ENCODE peak calls at places on chromosomes 6 and 20, in ten cellular contexts. S is NCI-H460; X is EL; B is spleen; H is HCT116; F is KBM-7; Z is stimulated activated CD4-positive, alpha-beta T cell treated with anti-CD3 and anti-CD28 coated beads, Interleukin-2, amount 100 ng/mL, for 48 hours; E is foreskin fibroblast; L is T-helper 9 cell; T is kidney glomerular epithelial cell. A is an unnamed sample.

GRCh38 chr6:158409451-158409850 is 97.2 kb downstream of the TULP4 start:
- DNase-seq in S (no peak), X (peak; percentile 30), B (no peak), H (no peak), F (peak; percentile 84), Z (no peak), E (peak; percentile 33), L (no peak), T (no peak), A (no peak)

GRCh38 chr6:12717356-12717755 is 789 bp downstream of the PHACTR1 start:
- DNase-seq in S (no peak), X (no peak), B (no peak), H (no peak), F (no peak), Z (no peak), E (no peak), L (no peak), T (no peak), A (no peak)

GRCh38 chr6:19837511-19838441 is 606 bp downstream of the ID4 start:
- DNase-seq in S (no peak), X (peak; percentile 34), B (no peak), H (no peak), F (no peak), Z (no peak), E (peak; percentile 27), L (no peak), T (no peak), A (peak; percentile 11)

GRCh38 chr20:40658509-40658908 is 30.5 kb downstream of the MAFB start:
- DNase-seq in S (no peak), X (no peak), B (no peak), H (no peak), F (no peak), Z (no peak), E (no peak), L (no peak), T (no peak), A (no peak)

GRCh38 chr20:51382111-51382985 is 160.2 kb downstream of the NFATC2 start:
- DNase-seq in S (no peak), X (no peak), B (peak; percentile 23), H (no peak), F (no peak), Z (no peak), E (no peak), L (no peak), T (no peak), A (no peak)

GRCh38 chr6:15517600-15517999 is 145.2 kb downstream of the DTNBP1 start:
- DNase-seq in S (no peak), X (no peak), B (no peak), H (no peak), F (no peak), Z (no peak), E (no peak), L (no peak), T (no peak), A (no peak)

GRCh38 chr20:8930691-8931090 is 138.2 kb upstream of the PLCB4 start:
- DNase-seq in S (no peak), X (peak; percentile 44), B (no peak), H (no peak), F (no peak), Z (no peak), E (peak; percentile 20), L (no peak), T (no peak), A (no peak)

GRCh38 chr20:55882922-55883321 is 122.4 kb downstream of the CBLN4 start:
- DNase-seq in S (no peak), X (no peak), B (no peak), H (no peak), F (no peak), Z (no peak), E (no peak), L (no peak), T (peak; percentile 3), A (no peak)

GRCh38 chr6:111603648-111604047 is 2.0 kb downstream of the TRAF3IP2 start:
- DNase-seq in S (no peak), X (peak; percentile 23), B (no peak), H (no peak), F (no peak), Z (no peak), E (no peak), L (no peak), T (no peak), A (no peak)

GRCh38 chr6:34247481-34248197 is 1.2 kb downstream of the SMIM29 start:
- DNase-seq in S (no peak), X (no peak), B (peak; percentile 83), H (no peak), F (no peak), Z (no peak), E (no peak), L (no peak), T (no peak), A (no peak)

GRCh38 chr6:149313070-149313469 is 4.4 kb upstream of the TAB2 start:
- DNase-seq in S (no peak), X (no peak), B (no peak), H (no peak), F (no peak), Z (no peak), E (no peak), L (no peak), T (no peak), A (no peak)

GRCh38 chr6:158663465-158664167 is 13.8 kb downstream of the SYTL3 start:
- DNase-seq in S (no peak), X (no peak), B (no peak), H (no peak), F (no peak), Z (no peak), E (no peak), L (no peak), T (no peak), A (no peak)

GRCh38 chr20:44809380-44810060 is 826 bp downstream of the RIMS4 start:
- DNase-seq in S (no peak), X (no peak), B (no peak), H (no peak), F (no peak), Z (no peak), E (no peak), L (no peak), T (no peak), A (no peak)

GRCh38 chr20:41004561-41005360 is 23.9 kb upstream of the TOP1 start:
- DNase-seq in S (no peak), X (peak; percentile 20), B (no peak), H (no peak), F (no peak), Z (no peak), E (peak; percentile 21), L (no peak), T (no peak), A (no peak)

GRCh38 chr20:9503530-9504251 is 10.7 kb upstream of the LAMP5 start:
- DNase-seq in S (no peak), X (peak; percentile 38), B (no peak), H (no peak), F (peak; percentile 7), Z (no peak), E (peak; percentile 42), L (no peak), T (peak; percentile 20), A (no peak)

GRCh38 chr6:53192590-53193232 is 44.1 kb upstream of the GCM1 start:
- DNase-seq in S (no peak), X (no peak), B (no peak), H (no peak), F (no peak), Z (no peak), E (no peak), L (no peak), T (no peak), A (no peak)

GRCh38 chr6:167298166-167298565 is 7.1 kb downstream of the UNC93A start:
- DNase-seq in S (no peak), X (no peak), B (no peak), H (no peak), F (no peak), Z (no peak), E (no peak), L (no peak), T (no peak), A (no peak)

GRCh38 chr6:43972915-43973304 is 154.3 kb downstream of the MRPL14 start:
- DNase-seq in S (no peak), X (peak; percentile 92), B (no peak), H (no peak), F (no peak), Z (no peak), E (peak; percentile 92), L (no peak), T (no peak), A (no peak)

GRCh38 chr6:99613398-99613704 is 6.7 kb downstream of the PRDM13 start:
- DNase-seq in S (no peak), X (peak; percentile 39), B (peak; percentile 88), H (no peak), F (no peak), Z (no peak), E (no peak), L (no peak), T (no peak), A (no peak)

GRCh38 chr6:169266746-169267629 is 13.3 kb upstream of the THBS2 start:
- DNase-seq in S (no peak), X (peak; percentile 48), B (no peak), H (no peak), F (no peak), Z (no peak), E (peak; percentile 67), L (no peak), T (no peak), A (no peak)

GRCh38 chr6:94548211-94548610 is 1029.1 kb upstream of the MANEA start:
- DNase-seq in S (no peak), X (no peak), B (no peak), H (no peak), F (no peak), Z (no peak), E (no peak), L (no peak), T (no peak), A (no peak)

GRCh38 chr6:34476048-34476328 is 10.1 kb downstream of the PACSIN1 start:
- DNase-seq in S (no peak), X (no peak), B (no peak), H (no peak), F (no peak), Z (no peak), E (no peak), L (no peak), T (no peak), A (no peak)

GRCh38 chr20:3728876-3729275 is 3.6 kb upstream of the HSPA12B start:
- DNase-seq in S (no peak), X (no peak), B (peak; percentile 62), H (no peak), F (no peak), Z (no peak), E (no peak), L (no peak), T (no peak), A (no peak)

GRCh38 chr20:51020657-51021056 is 2.2 kb downstream of the KCNG1 start:
- DNase-seq in S (no peak), X (no peak), B (no peak), H (no peak), F (no peak), Z (no peak), E (no peak), L (no peak), T (no peak), A (no peak)

GRCh38 chr6:62283828-62284411 is 2.1 kb downstream of the KHDRBS2 start:
- DNase-seq in S (peak; percentile 3), X (no peak), B (no peak), H (peak; percentile 7), F (peak; percentile 77), Z (no peak), E (no peak), L (no peak), T (peak; percentile 41), A (peak; percentile 19)

GRCh38 chr20:19628570-19629134 is 129.4 kb upstream of the RIN2 start:
- DNase-seq in S (peak; percentile 86), X (peak; percentile 61), B (no peak), H (peak; percentile 81), F (peak; percentile 70), Z (peak; percentile 54), E (peak; percentile 24), L (peak; percentile 4), T (peak; percentile 74), A (peak; percentile 32)

GRCh38 chr20:32416206-32416605 is 58.1 kb downstream of the ASXL1 start:
- DNase-seq in S (no peak), X (no peak), B (no peak), H (no peak), F (no peak), Z (no peak), E (no peak), L (no peak), T (no peak), A (no peak)

GRCh38 chr6:71395731-71396409 is 107.3 kb downstream of the OGFRL1 start:
- DNase-seq in S (no peak), X (no peak), B (no peak), H (no peak), F (no peak), Z (no peak), E (no peak), L (no peak), T (peak; percentile 30), A (no peak)